ENCODE peak calls at places on chromosomes 13 and 19, in five cellular contexts. H, N, J, T and C are unnamed samples.

GRCh38 chr19:14061751-14062557 is at the start of gene PALM3:
- DNase-seq in J (no peak), N (no peak), H (no peak), T (no peak), C (no peak)

GRCh38 chr19:30371960-30372824 is at the start of gene ZNF536:
- DNase-seq in H (no peak), N (no peak), T (no peak), J (no peak), C (no peak)

GRCh38 chr19:28224441-28224840 is 988.5 kb downstream of the UQCRFS1 start:
- DNase-seq in T (no peak), H (no peak), N (no peak), J (no peak), C (no peak)

GRCh38 chr13:109271991-109272454 is 514.4 kb downstream of the IRS2 start:
- DNase-seq in N (no peak), T (no peak), H (no peak), J (no peak), C (no peak)

GRCh38 chr13:113742445-113743120 is 16.4 kb upstream of the TMEM255B start:
- DNase-seq in H (no peak), N (no peak), J (no peak), T (no peak), C (peak; percentile 46)

GRCh38 chr13:39144941-39145533 is 106.8 kb downstream of the NHLRC3 start:
- DNase-seq in J (no peak), H (peak; percentile 83), N (no peak), T (peak; percentile 72), C (peak; percentile 75)

GRCh38 chr19:54654447-54655321 is 8.1 kb upstream of the LILRB4 start:
- DNase-seq in N (no peak), J (no peak), T (no peak), H (no peak), C (no peak)

GRCh38 chr19:16394111-16394510 is 69.5 kb downstream of the KLF2 start:
- DNase-seq in H (no peak), N (no peak), T (no peak), J (no peak), C (no peak)

GRCh38 chr19:10718205-10719196 is 622 bp downstream of the DNM2 start:
- DNase-seq in J (no peak), N (no peak), T (no peak), H (peak; percentile 40), C (peak; percentile 83)

GRCh38 chr13:113723400-113724015 is 35.5 kb upstream of the TMEM255B start:
- DNase-seq in H (no peak), N (no peak), T (no peak), J (no peak), C (peak; percentile 46)

GRCh38 chr13:51432576-51432975 is 20.3 kb downstream of the INTS6 start:
- DNase-seq in T (no peak), J (no peak), H (no peak), N (no peak), C (no peak)

GRCh38 chr13:102198418-102199322 is 203.2 kb downstream of the FGF14 start:
- DNase-seq in H (peak; percentile 2), J (no peak), T (no peak), N (no peak), C (no peak)

GRCh38 chr19:58336216-58336615 is 9.4 kb downstream of the ZSCAN22 start:
- DNase-seq in H (no peak), J (no peak), N (no peak), T (no peak), C (no peak)

GRCh38 chr19:18349524-18350128 is 9.2 kb downstream of the PGPEP1 start:
- DNase-seq in H (peak; percentile 75), N (no peak), J (no peak), T (peak; percentile 48), C (peak; percentile 73)

GRCh38 chr19:1093330-1093729 is 1.8 kb downstream of the POLR2E start:
- DNase-seq in N (no peak), H (no peak), J (no peak), T (no peak), C (no peak)

GRCh38 chr13:98214008-98214643 is 37.1 kb upstream of the RNF113B start:
- DNase-seq in H (peak; percentile 67), J (no peak), N (no peak), T (peak; percentile 26), C (no peak)

GRCh38 chr19:43725468-43725867 is 9.6 kb downstream of the IRGC start:
- DNase-seq in T (peak; percentile 18), N (no peak), J (no peak), H (peak; percentile 18), C (no peak)

GRCh38 chr13:110576070-110576394 is 14.5 kb upstream of the RAB20 start:
- DNase-seq in H (no peak), T (no peak), N (no peak), J (no peak), C (no peak)

GRCh38 chr19:49335071-49335783 is at the start of gene CD37:
- DNase-seq in N (peak; percentile 30), T (no peak), H (no peak), J (no peak), C (peak; percentile 71)

GRCh38 chr13:20558982-20559381 is 8.0 kb upstream of the IFT88 start:
- DNase-seq in J (no peak), N (no peak), T (no peak), H (no peak), C (no peak)

GRCh38 chr19:6551607-6552450 is 21.0 kb downstream of the TNFSF9 start:
- DNase-seq in H (no peak), J (no peak), N (peak; percentile 41), T (no peak), C (peak; percentile 53)

GRCh38 chr13:66313408-66313807 is 916.7 kb downstream of the PCDH9 start:
- DNase-seq in J (no peak), N (no peak), T (no peak), H (peak; percentile 68), C (no peak)

GRCh38 chr19:37303591-37304171 is 67.2 kb upstream of the ZNF527 start:
- DNase-seq in H (no peak), J (no peak), N (no peak), T (no peak), C (peak; percentile 75)

GRCh38 chr13:74586839-74587238 is 452.6 kb upstream of the KLF12 start:
- DNase-seq in N (no peak), T (no peak), J (no peak), H (no peak), C (no peak)

GRCh38 chr13:109979186-109979585 is 192.8 kb upstream of the IRS2 start:
- DNase-seq in T (no peak), J (no peak), H (no peak), N (no peak), C (no peak)

GRCh38 chr13:71789952-71790351 is 77.1 kb downstream of the DACH1 start:
- DNase-seq in H (no peak), N (no peak), J (no peak), T (no peak), C (no peak)

GRCh38 chr13:24243311-24243710 is 66.1 kb upstream of the C1QTNF9 start:
- DNase-seq in T (no peak), H (no peak), N (no peak), J (no peak), C (no peak)

GRCh38 chr19:45305421-45305820 is 17.3 kb downstream of the CKM start:
- DNase-seq in N (no peak), H (peak; percentile 47), J (no peak), T (no peak), C (no peak)

GRCh38 chr19:5292843-5293606 is 47.6 kb downstream of the PTPRS start:
- DNase-seq in H (peak; percentile 75), N (peak; percentile 11), T (peak; percentile 50), J (no peak), C (peak; percentile 72)

GRCh38 chr13:108561152-108561551 is 68.3 kb upstream of the MYO16 start:
- DNase-seq in J (no peak), T (no peak), H (no peak), N (no peak), C (no peak)

GRCh38 chr13:44425041-44425814 is 51.6 kb downstream of the SERP2 start:
- DNase-seq in N (no peak), H (no peak), T (no peak), J (no peak), C (peak; percentile 16)

GRCh38 chr13:20703785-20704458 is 423 bp downstream of the IL17D start:
- DNase-seq in N (peak; percentile 40), H (peak; percentile 82), T (peak; percentile 54), J (no peak), C (peak; percentile 83)